ENCODE peak calls at places on chromosomes 5 and 9, in eight cellular contexts. A is astrocyte, J is Caco-2, K is heart left ventricle, H is mucosa of descending colon, T is pancreas, Z is A673, Y is left lung. W is an unnamed sample. For H3K4me1, the result is how much of the 10 kb centered on the place peaks cover.

GRCh38 chr5:181170996-181171395 is 23.6 kb downstream of the OR2V2 start:
- DNase-seq in A (peak), J (no peak), K (no peak), H (no peak), T (no peak), Z (no peak), Y (no peak), W (no peak)

GRCh38 chr5:176692326-176692725 is 45.0 kb downstream of the TSPAN17 start:
- DNase-seq in A (no peak), J (no peak), K (peak), H (no peak), T (no peak), Z (no peak), Y (no peak), W (no peak)

GRCh38 chr5:16510123-16510522 is 44.5 kb upstream of the ZNF622 start:
- DNase-seq in A (no peak), J (no peak), K (no peak), H (no peak), T (no peak), Z (no peak), Y (no peak), W (no peak)

GRCh38 chr9:31608413-31608812 is 776.0 kb upstream of the ACO1 start:
- DNase-seq in A (peak), J (no peak), K (no peak), H (no peak), T (no peak), Z (no peak), Y (no peak), W (no peak)

GRCh38 chr5:67100301-67100700 is 96.3 kb downstream of the CD180 start:
- DNase-seq in A (no peak), J (no peak), K (no peak), H (no peak), T (no peak), Z (no peak), Y (no peak), W (no peak)

GRCh38 chr9:89522261-89522978 is 24.5 kb upstream of the SEMA4D start:
- DNase-seq in A (no peak), J (no peak), K (no peak), H (no peak), T (no peak), Z (no peak), Y (peak), W (no peak)

GRCh38 chr5:36841657-36842056 is 34.9 kb upstream of the NIPBL start:
- DNase-seq in A (no peak), J (no peak), K (no peak), H (no peak), T (no peak), Z (no peak), Y (no peak), W (no peak)

GRCh38 chr9:93682155-93682968 is 106.0 kb downstream of the PHF2 start:
- DNase-seq in A (no peak), J (peak), K (peak), H (no peak), T (peak), Z (peak), Y (no peak), W (no peak)

GRCh38 chr9:2116073-2116472 is 100.9 kb downstream of the SMARCA2 start:
- DNase-seq in A (no peak), J (peak), K (no peak), H (no peak), T (no peak), Z (peak), Y (no peak), W (no peak)

GRCh38 chr5:37840036-37840909 is at the start of gene GDNF:
- DNase-seq in A (peak), J (peak), K (peak), H (no peak), T (peak), Z (peak), Y (no peak), W (no peak)

GRCh38 chr9:36337002-36337401 is 63.1 kb downstream of the RNF38 start:
- DNase-seq in A (no peak), J (no peak), K (no peak), H (no peak), T (no peak), Z (no peak), Y (no peak), W (no peak)

GRCh38 chr5:151244210-151244609 is 8.8 kb upstream of the GM2A start:
- DNase-seq in A (no peak), J (no peak), K (no peak), H (no peak), T (no peak), Z (no peak), Y (no peak), W (no peak)

GRCh38 chr9:113454914-113455761 is 8.4 kb upstream of the RGS3 start:
- DNase-seq in A (peak), J (peak), K (no peak), H (no peak), T (no peak), Z (peak), Y (peak), W (no peak)

GRCh38 chr5:6889030-6889429 is 175.8 kb downstream of the TENT4A start:
- DNase-seq in A (no peak), J (no peak), K (no peak), H (no peak), T (no peak), Z (no peak), Y (no peak), W (no peak)

GRCh38 chr9:83473488-83473971 is 64.7 kb downstream of the FRMD3 start:
- DNase-seq in A (no peak), J (no peak), K (no peak), H (no peak), T (no peak), Z (no peak), Y (no peak), W (no peak)

GRCh38 chr5:73030995-73031394 is 75.2 kb downstream of the FCHO2 start:
- DNase-seq in A (peak), J (peak), K (no peak), H (no peak), T (no peak), Z (peak), Y (no peak), W (no peak)

GRCh38 chr9:13597427-13597826 is 317.9 kb upstream of the MPDZ start:
- DNase-seq in A (no peak), J (no peak), K (no peak), H (no peak), T (no peak), Z (no peak), Y (no peak), W (no peak)
- H3K4me1 ChIP-seq in A (under half), J (under half), K (under half), H (under half), T (under half), Z (under half), Y (under half), W (under half)

DNA sequence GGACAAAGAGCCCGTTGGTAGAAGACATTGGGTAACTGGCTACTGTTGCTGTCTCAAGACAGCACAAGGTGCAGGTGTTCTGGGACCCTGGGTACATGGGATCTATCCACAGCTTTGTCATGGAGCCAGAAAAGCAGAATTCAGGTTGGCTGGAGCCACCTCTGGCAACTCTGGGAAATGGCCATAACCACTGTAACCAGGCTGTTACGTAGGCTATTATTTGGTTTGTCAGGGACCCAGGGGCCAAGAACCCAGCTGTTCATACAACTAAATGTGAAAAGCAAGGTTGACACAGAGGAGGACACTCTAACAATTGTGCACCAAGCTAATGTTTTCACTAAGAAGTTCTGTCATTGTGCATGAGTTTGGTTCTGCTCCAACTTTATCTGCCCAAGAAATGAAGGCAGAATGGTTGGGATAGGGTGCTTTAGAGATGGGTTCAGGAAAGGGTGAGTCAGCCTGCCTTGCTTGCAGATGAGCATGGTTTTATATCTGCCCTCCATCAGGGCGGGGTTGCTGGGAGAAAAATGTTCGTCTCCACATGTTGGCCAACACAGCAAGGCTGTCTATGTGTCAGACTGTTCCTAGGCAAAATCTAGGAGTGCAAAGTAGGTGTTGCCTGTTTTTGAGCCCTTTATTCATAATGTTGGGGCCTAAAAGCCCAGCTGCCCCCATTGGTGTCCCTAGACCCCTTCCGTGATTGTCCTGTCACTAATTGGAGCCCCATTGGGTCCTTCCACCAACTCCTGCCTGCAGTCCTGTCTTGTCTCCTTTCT is 131.3 kb upstream of the DAP start:
- DNase-seq in A (no peak), J (no peak), K (no peak), H (no peak), T (no peak), Z (no peak), Y (no peak), W (no peak)
- H3K4me3 ChIP-seq in A (no peak), J (no peak), K (no peak), H (no peak), T (no peak), Z (no peak), Y (no peak), W (no peak)

GRCh38 chr5:169161022-169161680 is 139.8 kb downstream of the SLIT3 start:
- DNase-seq in A (peak), J (peak), K (no peak), H (peak), T (no peak), Z (no peak), Y (peak), W (peak)
- H3K4me1 ChIP-seq in A (under half), J (under half), K (under half), H (under half), T (under half), Z (under half), Y (under half), W (under half)

DNA sequence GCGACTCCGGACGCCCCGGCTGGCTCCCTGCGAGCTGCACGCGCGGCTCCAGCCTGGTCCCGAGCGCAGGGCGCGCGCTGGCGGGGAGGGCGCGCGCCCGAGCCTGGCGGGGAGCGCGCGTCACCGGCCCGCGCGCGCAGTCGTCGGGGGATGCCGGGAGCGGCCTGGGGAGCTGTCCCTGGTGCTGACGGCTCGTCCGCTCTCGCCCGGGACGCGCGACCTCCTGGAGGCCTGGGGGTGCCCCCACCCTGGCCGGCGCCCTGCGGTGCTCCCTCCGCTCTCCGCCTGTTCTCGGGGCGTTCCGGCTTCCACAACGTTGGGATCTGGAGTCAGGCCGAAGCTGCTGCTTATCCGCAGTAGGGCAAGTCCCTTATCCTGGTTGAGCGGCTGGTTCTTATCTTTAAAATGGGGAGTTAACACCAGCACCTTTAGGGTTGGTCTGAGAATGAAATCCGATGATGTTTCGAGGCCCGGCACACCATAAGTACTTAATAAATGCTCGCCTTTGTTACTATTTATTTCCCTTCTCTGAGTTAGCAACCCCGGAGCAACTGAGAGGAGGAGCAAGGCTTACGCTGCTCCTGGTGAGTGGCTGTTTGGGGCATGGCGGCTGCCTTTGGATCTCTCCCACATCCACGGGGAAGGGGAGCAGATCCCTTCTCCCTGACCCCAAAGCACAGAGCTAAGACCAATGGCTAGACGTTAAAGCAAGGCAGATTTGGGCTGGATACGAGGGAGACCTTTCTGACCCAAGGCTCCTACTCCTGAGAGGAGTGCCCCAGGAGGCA is at the start of gene FAM163B:
- DNase-seq in A (peak), J (peak), K (no peak), H (no peak), T (peak), Z (peak), Y (no peak), W (no peak)
- H3K4me3 ChIP-seq in A (no peak), J (no peak), K (no peak), H (no peak), T (no peak), Z (no peak), Y (no peak), W (no peak)